ENCODE peak calls at places on chromosome 1, in seven cellular contexts. H is glutamatergic neuron, U is testis, D is mesothelial cell of epicardium, O is tibial nerve, J is kidney tubule cell, R is fibroblast of lung. W is an unnamed sample.

GRCh38 chr1:56780832-56781231 is 38.4 kb downstream of the FYB2 start:
- DNase-seq in H (no peak), U (no peak), D (no peak), O (no peak), J (no peak), R (no peak), W (no peak)

GRCh38 chr1:204171751-204172178 is 5.6 kb upstream of the REN start:
- DNase-seq in H (no peak), U (no peak), D (no peak), O (no peak), J (peak), R (peak), W (no peak)

GRCh38 chr1:191700922-191701321 is 457.3 kb upstream of the RGS18 start:
- DNase-seq in H (no peak), U (no peak), D (no peak), O (no peak), J (no peak), R (no peak), W (no peak)

GRCh38 chr1:234988536-234988935 is 140.1 kb downstream of the TOMM20 start:
- DNase-seq in H (no peak), U (no peak), D (no peak), O (no peak), J (no peak), R (no peak), W (no peak)

GRCh38 chr1:191913234-191913948 is 244.9 kb upstream of the RGS18 start:
- DNase-seq in H (no peak), U (no peak), D (no peak), O (no peak), J (no peak), R (no peak), W (no peak)

GRCh38 chr1:5990913-5991783 is 1.1 kb downstream of the NPHP4 start:
- DNase-seq in H (peak), U (peak), D (peak), O (no peak), J (peak), R (peak), W (no peak)

GRCh38 chr1:93681095-93681548 is 515 bp downstream of the BCAR3 start:
- DNase-seq in H (no peak), U (peak), D (peak), O (no peak), J (no peak), R (peak), W (no peak)

GRCh38 chr1:18200136-18200717 is 92.6 kb downstream of the IGSF21 start:
- DNase-seq in H (no peak), U (no peak), D (no peak), O (no peak), J (no peak), R (no peak), W (no peak)

GRCh38 chr1:157138220-157139124 is at the start of gene ETV3:
- DNase-seq in H (peak), U (peak), D (peak), O (peak), J (peak), R (peak), W (peak)

W was measured in NCI-H1930.